ENCODE peak calls at places on chromosomes 5 and 9, in seven cellular contexts. M is ACHN; U is activated naive CD4-positive, alpha-beta T cell; E is activated gamma-delta T cell; D is glomerular endothelial cell; X is H7; V is SW 1271. K is an unnamed sample.
A peak's percentile ranks its signal among the peaks of the same experiment; 100 is the strongest.

GRCh38 chr5:137800700-137801411 is 46.7 kb upstream of the HNRNPA0 start:
- DNase-seq in V (no peak), M (no peak), U (no peak), E (no peak), D (no peak), X (no peak), K (no peak)

GRCh38 chr5:1737790-1738405 is 61.7 kb downstream of the MRPL36 start:
- DNase-seq in E (no peak), U (no peak), X (peak; percentile 88), D (no peak), M (peak; percentile 11), V (no peak), K (peak; percentile 3)

GRCh38 chr5:10702911-10703491 is 58.0 kb downstream of the DAP start:
- DNase-seq in D (no peak), U (no peak), V (no peak), E (no peak), X (no peak), M (peak; percentile 47), K (no peak)

GRCh38 chr5:157917909-157918809 is 59.2 kb upstream of the CLINT1 start:
- DNase-seq in M (peak; percentile 71), D (peak; percentile 41), U (peak; percentile 8), V (peak; percentile 28), E (no peak), X (peak; percentile 35), K (peak; percentile 86)

GRCh38 chr5:95741458-95741857 is 10.3 kb downstream of the RHOBTB3 start:
- DNase-seq in D (no peak), U (no peak), M (no peak), E (no peak), X (no peak), V (no peak), K (no peak)

GRCh38 chr9:87711857-87712800 is 13.8 kb upstream of the CTSL start:
- DNase-seq in M (peak; percentile 5), X (no peak), V (no peak), U (no peak), E (no peak), D (no peak), K (no peak)

GRCh38 chr9:95040106-95040505 is 277.4 kb downstream of the FANCC start:
- DNase-seq in E (no peak), D (no peak), X (no peak), V (no peak), M (no peak), U (no peak), K (no peak)

GRCh38 chr5:32443145-32443540 is 1.4 kb downstream of the ZFR start:
- DNase-seq in X (peak; percentile 56), D (no peak), E (no peak), U (no peak), V (no peak), M (peak; percentile 26), K (no peak)

GRCh38 chr5:177085985-177086917 is at the start of gene FGFR4:
- DNase-seq in D (no peak), E (peak; percentile 48), X (peak; percentile 100), U (no peak), V (peak; percentile 41), M (peak; percentile 72), K (peak; percentile 44)

GRCh38 chr5:120734033-120734432 is 269.9 kb downstream of the PRR16 start:
- DNase-seq in E (no peak), M (no peak), D (no peak), X (peak; percentile 12), V (no peak), U (no peak), K (no peak)

GRCh38 chr5:90477073-90477472 is 2.4 kb downstream of the POLR3G start:
- DNase-seq in X (peak; percentile 58), U (no peak), M (peak; percentile 5), D (no peak), E (no peak), V (no peak), K (no peak)

GRCh38 chr9:78439866-78440830 is 143.2 kb downstream of the PSAT1 start:
- DNase-seq in V (no peak), D (no peak), M (no peak), X (peak; percentile 75), E (no peak), U (no peak), K (no peak)

GRCh38 chr5:73365301-73365853 is 83.2 kb downstream of the FOXD1 start:
- DNase-seq in X (no peak), M (no peak), D (no peak), E (no peak), V (no peak), U (no peak), K (no peak)

GRCh38 chr5:72427488-72428437 is 79.4 kb downstream of the ZNF366 start:
- DNase-seq in M (no peak), E (no peak), D (no peak), X (peak; percentile 69), U (no peak), V (no peak), K (no peak)

GRCh38 chr5:147084702-147085101 is 150.1 kb upstream of the STK32A start:
- DNase-seq in U (no peak), V (no peak), X (no peak), D (no peak), E (no peak), M (no peak), K (no peak)

GRCh38 chr5:96963267-96963666 is 27.4 kb downstream of the LNPEP start:
- DNase-seq in X (no peak), V (no peak), U (no peak), E (no peak), M (no peak), D (no peak), K (no peak)

GRCh38 chr5:176803027-176803942 is 7.1 kb upstream of the UNC5A start:
- DNase-seq in M (no peak), U (no peak), D (no peak), V (no peak), X (peak; percentile 49), E (no peak), K (no peak)

GRCh38 chr5:6729400-6730310 is 16.4 kb downstream of the TENT4A start:
- DNase-seq in X (no peak), M (no peak), E (no peak), D (no peak), U (no peak), V (no peak), K (no peak)

GRCh38 chr9:109906766-109907382 is 126.9 kb downstream of the PALM2AKAP2 start:
- DNase-seq in V (no peak), M (no peak), X (no peak), U (no peak), D (no peak), E (no peak), K (no peak)

GRCh38 chr5:146620663-146621051 is 104.7 kb upstream of the GPR151 start:
- DNase-seq in X (peak; percentile 16), V (no peak), D (no peak), U (no peak), M (no peak), E (no peak), K (no peak)

GRCh38 chr5:175715627-175716522 is 58.0 kb downstream of the HRH2 start:
- DNase-seq in V (no peak), U (no peak), E (no peak), X (no peak), M (no peak), D (no peak), K (no peak)

GRCh38 chr5:41193462-41194166 is 19.7 kb downstream of the C6 start:
- DNase-seq in M (no peak), V (no peak), E (no peak), D (no peak), U (no peak), X (no peak), K (no peak)

GRCh38 chr9:116870566-116870965 is 183.5 kb downstream of the TRIM32 start:
- DNase-seq in U (no peak), D (no peak), E (no peak), M (peak; percentile 90), V (no peak), X (peak; percentile 48), K (no peak)

GRCh38 chr5:94267350-94267899 is 351.0 kb downstream of the KIAA0825 start:
- DNase-seq in E (no peak), D (no peak), U (no peak), M (no peak), X (no peak), V (no peak), K (no peak)

GRCh38 chr5:179270581-179271300 is 74.5 kb downstream of the ADAMTS2 start:
- DNase-seq in V (no peak), D (no peak), X (no peak), U (no peak), E (no peak), M (no peak), K (no peak)

GRCh38 chr5:96143450-96143849 is 181.8 kb upstream of the ELL2 start:
- DNase-seq in U (no peak), D (no peak), V (no peak), E (no peak), M (no peak), X (no peak), K (no peak)